ENCODE peak calls at places on chromosomes 7 and 10, in seven cellular contexts. M is upper lobe of right lung, B is psoas muscle, J is cardiac fibroblast, X is thyroid gland, I is WTC11, Y is AG09319. G is an unnamed sample.

GRCh38 chr10:70270952-70271351 is 12.9 kb downstream of the NPFFR1 start:
- DNase-seq in I (no peak), B (no peak), X (no peak), M (no peak), J (no peak), Y (no peak), G (no peak)

GRCh38 chr7:74033372-74034311 is 5.7 kb downstream of the ELN start:
- DNase-seq in Y (no peak), M (peak; percentile 78), J (peak; percentile 67), B (peak; percentile 78), I (no peak), X (no peak), G (peak; percentile 57)

GRCh38 chr10:4819707-4820106 is 6.3 kb upstream of the AKR1E2 start:
- DNase-seq in Y (no peak), I (no peak), X (no peak), B (no peak), M (no peak), J (no peak), G (no peak)

GRCh38 chr10:96271017-96271815 is at the start of gene BLNK:
- DNase-seq in X (peak; percentile 97), J (no peak), I (no peak), Y (peak; percentile 1), M (peak; percentile 85), B (peak; percentile 61), G (peak; percentile 39)

GRCh38 chr10:93039721-93040120 is 20.9 kb upstream of the CYP26C1 start:
- DNase-seq in M (no peak), B (no peak), Y (no peak), X (no peak), I (no peak), J (peak; percentile 74), G (peak; percentile 52)

GRCh38 chr10:31804416-31804815 is 124.2 kb downstream of the ARHGAP12 start:
- DNase-seq in Y (peak; percentile 10), I (no peak), X (no peak), B (no peak), M (no peak), J (no peak), G (no peak)

GRCh38 chr7:44333971-44334733 is 8.8 kb upstream of the CAMK2B start:
- DNase-seq in I (no peak), B (no peak), J (no peak), Y (no peak), M (no peak), X (no peak), G (no peak)

GRCh38 chr7:113086431-113086888 is at the start of gene GPR85:
- DNase-seq in B (peak; percentile 50), J (peak; percentile 65), X (peak; percentile 57), I (peak; percentile 73), Y (peak; percentile 30), M (peak; percentile 81), G (peak; percentile 74)

GRCh38 chr7:122438001-122438400 is 133.5 kb upstream of the FEZF1 start:
- DNase-seq in I (no peak), J (peak; percentile 3), M (no peak), X (no peak), Y (no peak), B (no peak), G (no peak)

GRCh38 chr10:30587522-30588031 is 42.0 kb downstream of the LYZL2 start:
- DNase-seq in J (no peak), B (peak; percentile 26), M (peak; percentile 71), I (peak; percentile 46), Y (no peak), X (peak; percentile 12), G (no peak)

GRCh38 chr7:33700001-33700899 is 205.1 kb upstream of the BMPER start:
- DNase-seq in J (no peak), B (no peak), I (no peak), M (no peak), X (no peak), Y (no peak), G (no peak)

GRCh38 chr7:29915481-29916215 is 74.0 kb downstream of the SCRN1 start:
- DNase-seq in M (no peak), X (no peak), I (no peak), Y (no peak), B (no peak), J (peak; percentile 9), G (peak; percentile 41)

GRCh38 chr10:8049151-8049873 is 5.2 kb upstream of the GATA3 start:
- DNase-seq in Y (no peak), J (no peak), B (no peak), X (no peak), I (peak; percentile 68), M (no peak), G (no peak)

GRCh38 chr10:805635-806305 is 116.3 kb upstream of the DIP2C start:
- DNase-seq in J (no peak), B (no peak), M (no peak), Y (no peak), I (no peak), X (no peak), G (no peak)

GRCh38 chr10:69411476-69411875 is 5.2 kb downstream of the TACR2 start:
- DNase-seq in X (no peak), M (no peak), Y (no peak), J (no peak), I (no peak), B (no peak), G (no peak)

GRCh38 chr7:150657526-150657925 is 25.3 kb upstream of the GIMAP6 start:
- DNase-seq in J (no peak), I (no peak), X (no peak), Y (no peak), B (no peak), M (no peak), G (no peak)

GRCh38 chr10:71980181-71981023 is 16.2 kb downstream of the CHST3 start:
- DNase-seq in J (no peak), I (no peak), Y (no peak), B (no peak), M (no peak), X (no peak), G (peak; percentile 45)

GRCh38 chr10:88494537-88494936 is 88.6 kb downstream of the RNLS start:
- DNase-seq in M (no peak), I (no peak), J (no peak), X (no peak), Y (no peak), B (no peak), G (no peak)

GRCh38 chr7:102220929-102221850 is 65.5 kb upstream of the SH2B2 start:
- DNase-seq in M (no peak), B (no peak), Y (no peak), X (no peak), I (no peak), J (peak; percentile 76), G (no peak)

GRCh38 chr10:34252111-34252510 is 563.0 kb downstream of the PARD3 start:
- DNase-seq in I (peak; percentile 32), J (no peak), X (peak; percentile 26), B (no peak), Y (no peak), M (no peak), G (no peak)

GRCh38 chr10:116882631-116883030 is 33.3 kb downstream of the ENO4 start:
- DNase-seq in X (no peak), Y (no peak), I (no peak), J (no peak), B (no peak), M (no peak), G (no peak)

GRCh38 chr10:69403519-69403918 is 13.2 kb downstream of the TACR2 start:
- DNase-seq in Y (no peak), I (no peak), B (no peak), J (peak; percentile 93), M (no peak), X (no peak), G (peak; percentile 93)

GRCh38 chr10:51224610-51225230 is 150.4 kb downstream of the PRKG1 start:
- DNase-seq in B (no peak), M (no peak), Y (peak; percentile 83), I (no peak), J (peak; percentile 77), X (no peak), G (peak; percentile 91)

GRCh38 chr10:66996996-66997395 is 71.2 kb downstream of the LRRTM3 start:
- DNase-seq in I (no peak), B (no peak), X (no peak), J (no peak), M (no peak), Y (no peak), G (no peak)

GRCh38 chr7:73833251-73833919 is 2.6 kb downstream of the CLDN4 start:
- DNase-seq in M (no peak), X (peak; percentile 54), J (no peak), B (no peak), Y (no peak), I (no peak), G (no peak)

GRCh38 chr7:99379043-99379577 is 4.6 kb downstream of the ARPC1B start:
- DNase-seq in J (peak; percentile 97), M (no peak), B (peak; percentile 66), I (no peak), X (peak; percentile 43), Y (peak; percentile 95), G (peak; percentile 98)

GRCh38 chr10:15814565-15814964 is 45.7 kb downstream of the MINDY3 start:
- DNase-seq in M (no peak), J (no peak), I (no peak), X (no peak), Y (no peak), B (no peak), G (no peak)

GRCh38 chr10:97434055-97434454 is 8.1 kb downstream of the PGAM1 start:
- DNase-seq in Y (no peak), J (no peak), X (no peak), M (no peak), I (no peak), B (no peak), G (no peak)

GRCh38 chr7:131007439-131008330 is 273.7 kb upstream of the KLF14 start:
- DNase-seq in I (peak; percentile 54), B (peak; percentile 50), M (no peak), X (peak; percentile 61), J (peak; percentile 84), Y (no peak), G (peak; percentile 82)

GRCh38 chr7:109842386-109842785 is 1248.5 kb upstream of the LRRN3 start:
- DNase-seq in J (no peak), M (no peak), B (no peak), Y (no peak), I (no peak), X (no peak), G (no peak)

GRCh38 chr7:109844362-109844761 is 1246.6 kb upstream of the LRRN3 start:
- DNase-seq in J (peak; percentile 9), B (no peak), M (no peak), X (peak; percentile 3), I (no peak), Y (no peak), G (peak; percentile 1)
- TF ChIP-seq CTCF in J (peak; percentile 16), B (peak; percentile 17), M (peak; percentile 42), X (peak; percentile 57), I (no peak), Y (peak; percentile 13), G (peak; percentile 19)

GRCh38 chr10:86850481-86850880 is 94.1 kb downstream of the BMPR1A start:
- DNase-seq in M (no peak), J (no peak), I (no peak), X (no peak), Y (no peak), B (no peak), G (no peak)
- TF ChIP-seq CTCF in M (no peak), J (no peak), I (no peak), X (no peak), Y (no peak), B (no peak), G (no peak)

GRCh38 chr10:124632064-124632531 is 112.1 kb downstream of the FAM53B start:
- DNase-seq in M (peak; percentile 88), J (no peak), B (peak; percentile 58), Y (no peak), I (peak; percentile 48), X (peak; percentile 96), G (peak; percentile 28)
- TF ChIP-seq CTCF in M (peak; percentile 63), J (peak; percentile 37), B (peak; percentile 56), Y (no peak), I (no peak), X (peak; percentile 62), G (peak; percentile 24)

GRCh38 chr7:81447351-81447952 is 322.4 kb downstream of the HGF start:
- DNase-seq in X (no peak), J (peak; percentile 83), B (no peak), M (no peak), Y (peak; percentile 37), I (no peak), G (peak; percentile 79)
- TF ChIP-seq CTCF in X (no peak), J (peak; percentile 57), B (peak; percentile 19), M (peak; percentile 29), Y (peak; percentile 62), I (peak; percentile 19), G (peak; percentile 68)